ENCODE peak calls at places on chromosomes 11 and 22, in nine cellular contexts. Q is cardiac fibroblast; U is activated CD4-positive, CD25-positive, alpha-beta regulatory T cell; H is T-helper 1 cell; G is NCI-H2081; E is GM12891; X is COR-L47; N is EL; W is effector CD4-positive, alpha-beta T cell. D is an unnamed sample.

GRCh38 chr22:24435323-24435645 is 7.9 kb downstream of the ADORA2A start:
- DNase-seq in Q (no peak), U (no peak), H (no peak), G (no peak), E (no peak), X (no peak), N (no peak), W (no peak), D (no peak)

GRCh38 chr22:38867496-38868285 is 4.3 kb downstream of the CBX6 start:
- DNase-seq in Q (no peak), U (no peak), H (no peak), G (no peak), E (no peak), X (no peak), N (no peak), W (no peak), D (no peak)

GRCh38 chr11:73464347-73464746 is 88.1 kb downstream of the RELT start:
- DNase-seq in Q (no peak), U (no peak), H (no peak), G (no peak), E (no peak), X (no peak), N (no peak), W (no peak), D (no peak)

GRCh38 chr11:86444981-86445380 is 70.3 kb downstream of the CCDC81 start:
- DNase-seq in Q (no peak), U (no peak), H (no peak), G (no peak), E (no peak), X (no peak), N (no peak), W (no peak), D (no peak)

GRCh38 chr11:112852141-112852853 is 108.9 kb upstream of the NCAM1 start:
- DNase-seq in Q (peak), U (no peak), H (no peak), G (no peak), E (no peak), X (no peak), N (no peak), W (no peak), D (no peak)

GRCh38 chr11:98068251-98068650 is 952.5 kb upstream of the CNTN5 start:
- DNase-seq in Q (no peak), U (no peak), H (no peak), G (no peak), E (no peak), X (no peak), N (no peak), W (no peak), D (no peak)

GRCh38 chr11:133745791-133746190 is 99.5 kb downstream of the SPATA19 start:
- DNase-seq in Q (no peak), U (no peak), H (no peak), G (no peak), E (no peak), X (no peak), N (no peak), W (no peak), D (no peak)

GRCh38 chr11:47918370-47918690 is 62.0 kb upstream of the PTPRJ start:
- DNase-seq in Q (no peak), U (no peak), H (no peak), G (no peak), E (no peak), X (no peak), N (no peak), W (no peak), D (no peak)

GRCh38 chr11:66639066-66639813 is 737 bp downstream of the RBM4 start:
- DNase-seq in Q (peak), U (no peak), H (peak), G (no peak), E (no peak), X (no peak), N (peak), W (peak), D (no peak)

GRCh38 chr22:35775339-35775738 is 57.7 kb downstream of the APOL5 start:
- DNase-seq in Q (no peak), U (no peak), H (no peak), G (no peak), E (no peak), X (no peak), N (no peak), W (no peak), D (no peak)

GRCh38 chr11:11351042-11351586 is 1.9 kb downstream of the CSNK2A3 start:
- DNase-seq in Q (peak), U (no peak), H (no peak), G (no peak), E (no peak), X (no peak), N (no peak), W (no peak), D (no peak)

GRCh38 chr22:38655532-38656255 is 498 bp downstream of the FAM227A start:
- DNase-seq in Q (peak), U (no peak), H (no peak), G (peak), E (no peak), X (no peak), N (peak), W (no peak), D (no peak)

GRCh38 chr22:35064664-35065063 is 1.3 kb upstream of the ISX start:
- DNase-seq in Q (no peak), U (no peak), H (no peak), G (no peak), E (peak), X (no peak), N (peak), W (no peak), D (no peak)

GRCh38 chr11:116867619-116868018 is 30.2 kb upstream of the APOA1 start:
- DNase-seq in Q (no peak), U (no peak), H (no peak), G (no peak), E (no peak), X (no peak), N (no peak), W (no peak), D (no peak)

GRCh38 chr11:134331565-134332188 is at the start of gene GLB1L2:
- DNase-seq in Q (peak), U (peak), H (peak), G (peak), E (peak), X (peak), N (no peak), W (peak), D (peak)

GRCh38 chr11:6321961-6322362 is 1.7 kb upstream of the CAVIN3 start:
- DNase-seq in Q (peak), U (no peak), H (no peak), G (peak), E (no peak), X (peak), N (peak), W (no peak), D (no peak)

GRCh38 chr11:43282607-43283440 is 29.0 kb upstream of the API5 start:
- DNase-seq in Q (peak), U (no peak), H (no peak), G (peak), E (peak), X (peak), N (peak), W (peak), D (peak)

GRCh38 chr11:12245091-12245490 is 132.3 kb upstream of the PARVA start:
- DNase-seq in Q (no peak), U (no peak), H (no peak), G (no peak), E (no peak), X (no peak), N (no peak), W (no peak), D (no peak)

GRCh38 chr22:20298803-20299735 is 20.8 kb downstream of the DGCR6L start:
- DNase-seq in Q (peak), U (peak), H (peak), G (peak), E (peak), X (peak), N (peak), W (peak), D (peak)

GRCh38 chr11:15735711-15736110 is 620.6 kb downstream of the SOX6 start:
- DNase-seq in Q (no peak), U (no peak), H (no peak), G (no peak), E (no peak), X (no peak), N (no peak), W (no peak), D (no peak)

GRCh38 chr22:30266445-30267381 is at the start of gene OSM:
- DNase-seq in Q (no peak), U (peak), H (peak), G (no peak), E (no peak), X (no peak), N (no peak), W (peak), D (peak)

GRCh38 chr11:3220521-3221407 is 2.2 kb upstream of the MRGPRG start:
- DNase-seq in Q (no peak), U (no peak), H (no peak), G (no peak), E (no peak), X (no peak), N (no peak), W (no peak), D (peak)

GRCh38 chr11:72814831-72815618 is 814 bp downstream of the ATG16L2 start:
- DNase-seq in Q (peak), U (peak), H (no peak), G (peak), E (no peak), X (peak), N (peak), W (peak), D (no peak)

GRCh38 chr22:33130473-33130872 is 72.3 kb upstream of the SYN3 start:
- DNase-seq in Q (no peak), U (no peak), H (no peak), G (no peak), E (no peak), X (no peak), N (no peak), W (no peak), D (no peak)

D was measured in naive thymus-derived CD8-positive, alpha-beta T cell.